ENCODE peak calls at places on chromosomes 6 and 20, in four cellular contexts. A, H, Z and R are unnamed samples.

GRCh38 chr6:5208491-5208890 is 52.3 kb downstream of the LYRM4 start:
- DNase-seq in A (no peak), H (no peak), Z (no peak), R (no peak)

GRCh38 chr6:17472653-17473183 is 79.3 kb downstream of the CAP2 start:
- DNase-seq in H (no peak), A (no peak), Z (no peak), R (no peak)

GRCh38 chr6:2021713-2022125 is 223.7 kb downstream of the GMDS start:
- DNase-seq in H (no peak), A (peak), Z (peak), R (peak)

GRCh38 chr20:36055145-36055544 is 86.8 kb downstream of the CNBD2 start:
- DNase-seq in H (no peak), Z (no peak), A (no peak), R (no peak)

GRCh38 chr20:52410746-52411317 is 219.3 kb upstream of the ZFP64 start:
- DNase-seq in H (peak), A (no peak), Z (no peak), R (no peak)

GRCh38 chr20:61775423-61775822 is 290.3 kb downstream of the TAF4 start:
- DNase-seq in Z (no peak), H (no peak), A (no peak), R (no peak)

GRCh38 chr6:10713962-10714361 is 8.9 kb upstream of the TMEM14C start:
- DNase-seq in A (no peak), H (no peak), Z (no peak), R (no peak)

GRCh38 chr6:144063246-144063743 is 32.1 kb downstream of the SF3B5 start:
- DNase-seq in H (no peak), A (no peak), Z (no peak), R (no peak)

GRCh38 chr20:49480236-49480635 is 2.2 kb downstream of the KCNB1 start:
- DNase-seq in Z (no peak), H (no peak), A (no peak), R (no peak)

GRCh38 chr20:24102749-24103148 is 114.2 kb upstream of the GGTLC1 start:
- DNase-seq in H (no peak), Z (no peak), A (no peak), R (no peak)

GRCh38 chr6:105432797-105433196 is 29.9 kb upstream of the PREP start:
- DNase-seq in A (no peak), H (no peak), Z (no peak), R (no peak)

GRCh38 chr6:11710221-11710836 is 68.3 kb downstream of the ADTRP start:
- DNase-seq in H (peak), A (no peak), Z (no peak), R (no peak)

GRCh38 chr6:744954-745353 is 52.0 kb upstream of the EXOC2 start:
- DNase-seq in Z (no peak), A (no peak), H (no peak), R (no peak)

GRCh38 chr6:32825966-32826365 is 9.2 kb upstream of the HLA-DOB start:
- DNase-seq in H (no peak), Z (no peak), A (peak), R (no peak)

GRCh38 chr6:2598867-2599266 is 151.9 kb downstream of the MYLK4 start:
- DNase-seq in H (no peak), Z (no peak), A (no peak), R (no peak)

DNA sequence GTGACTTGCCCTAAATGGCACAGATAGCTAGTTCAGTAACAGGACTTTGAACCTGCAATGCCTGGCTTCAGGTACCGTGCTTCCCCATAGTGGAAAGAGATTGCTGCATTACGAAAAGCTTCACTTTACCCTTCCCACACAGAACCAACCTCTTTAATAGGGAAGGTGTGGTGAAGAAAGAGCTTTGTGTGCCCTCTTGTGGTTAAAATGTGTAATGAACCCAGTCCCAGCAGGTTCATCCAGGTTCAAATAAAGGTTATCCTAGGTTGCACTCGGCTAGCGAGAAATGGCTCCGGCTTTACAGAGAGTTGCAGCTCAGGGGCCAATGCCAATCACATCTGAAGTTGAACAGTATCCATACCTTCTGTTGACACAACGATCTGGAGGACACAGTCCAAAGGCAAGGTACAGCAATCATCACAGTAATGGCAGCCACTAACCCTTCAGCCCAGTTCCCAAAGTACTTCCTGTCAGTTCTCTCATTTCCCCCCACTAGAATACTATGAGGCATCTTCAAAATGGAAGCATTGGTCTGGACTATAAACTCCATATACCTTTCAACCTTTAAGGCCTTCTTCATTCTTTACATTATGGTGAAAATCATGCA is 3.0 kb downstream of the DEFB115 start:
- DNase-seq in Z (no peak), A (no peak), H (no peak), R (no peak)
- TF ChIP-seq CTCF in Z (no peak), A (no peak), H (no peak), R (peak)

DNA sequence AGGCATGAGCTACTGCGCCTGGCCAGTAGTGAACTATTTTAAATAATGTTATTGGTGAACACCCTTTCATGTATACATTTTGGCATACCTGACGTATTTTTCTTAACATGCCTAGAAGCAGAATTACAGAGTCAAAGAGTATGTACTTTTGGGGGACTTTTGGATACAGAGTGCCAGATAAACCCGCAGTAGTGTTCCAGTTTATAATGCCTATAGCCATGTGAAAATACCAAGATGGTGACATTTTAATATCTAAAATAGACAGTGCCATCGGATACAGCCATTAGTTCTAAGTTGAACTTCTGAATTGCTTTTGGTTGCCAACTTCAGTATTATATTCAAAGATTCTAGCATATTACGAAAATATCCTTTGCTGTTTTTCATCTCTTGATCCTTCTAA is 20.3 kb downstream of the TM9SF4 start:
- DNase-seq in H (no peak), A (no peak), Z (no peak), R (no peak)
- H3K27ac ChIP-seq in H (no peak), A (no peak), Z (no peak), R (no peak)

DNA sequence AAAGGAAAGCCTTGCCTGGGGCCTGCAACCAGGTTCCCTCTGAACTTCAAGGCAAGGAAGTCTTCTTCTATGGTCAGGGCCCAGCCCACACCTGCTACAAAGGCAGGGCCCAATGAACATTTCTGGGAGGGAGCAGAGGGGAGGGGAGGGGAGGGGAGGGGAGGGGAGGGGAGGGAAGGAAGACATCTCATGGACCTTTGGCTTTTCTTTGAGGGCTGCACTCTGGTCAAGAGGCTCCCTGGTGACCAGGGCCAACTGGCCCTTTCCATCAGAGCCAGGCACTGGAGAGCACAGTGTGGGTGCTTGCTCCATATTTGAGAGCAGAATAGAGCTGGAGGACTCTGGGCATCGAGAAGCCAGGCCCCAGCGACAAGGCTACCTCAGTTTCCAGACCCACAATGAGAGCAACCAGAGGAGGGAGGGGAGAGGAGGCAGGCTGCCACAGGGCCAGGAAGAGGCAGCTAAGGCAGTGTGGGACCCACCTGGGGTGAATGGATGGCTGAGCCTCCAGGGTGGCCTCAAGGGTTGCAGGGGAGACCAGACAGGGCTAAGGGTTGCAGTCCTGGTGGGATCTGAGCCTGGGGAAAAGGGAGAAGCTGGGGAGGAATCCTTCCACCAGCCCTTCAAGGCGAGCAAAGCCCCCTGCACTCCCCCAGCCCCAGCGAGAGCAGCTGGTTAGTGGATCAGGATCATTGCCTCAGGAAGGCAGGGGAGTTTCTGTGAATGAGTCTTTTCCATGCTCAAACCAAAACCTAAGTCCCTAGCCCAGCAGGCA is 84.8 kb downstream of the MRPL14 start:
- DNase-seq in H (no peak), Z (no peak), A (no peak), R (no peak)
- H3K4me3 ChIP-seq in H (no peak), Z (no peak), A (no peak), R (no peak)

GRCh38 chr6:151763303-151763702 is 44.2 kb upstream of the ESR1 start:
- DNase-seq in A (peak), H (no peak), Z (no peak), R (no peak)
- TF ChIP-seq CTCF in A (peak), H (no peak), Z (peak), R (peak)

GRCh38 chr20:54256202-54256601 is 48.3 kb downstream of the PFDN4 start:
- DNase-seq in H (no peak), A (no peak), Z (no peak), R (no peak)
- H3K27ac ChIP-seq in H (no peak), A (no peak), Z (no peak), R (no peak)

GRCh38 chr20:3929713-3930060 is 40.5 kb downstream of the PANK2 start:
- DNase-seq in A (no peak), H (no peak), Z (no peak), R (no peak)

GRCh38 chr20:3932277-3933073 is 43.3 kb downstream of the PANK2 start:
- DNase-seq in A (no peak), H (no peak), Z (no peak), R (no peak)

GRCh38 chr20:3933126-3933684 is 44.0 kb downstream of the PANK2 start:
- DNase-seq in A (no peak), H (no peak), Z (no peak), R (no peak)

GRCh38 chr20:3930265-3931206 is 41.3 kb downstream of the PANK2 start:
- DNase-seq in Z (no peak), H (no peak), A (no peak), R (no peak)

GRCh38 chr20:3931664-3932063 is 42.5 kb downstream of the PANK2 start:
- DNase-seq in H (no peak), A (no peak), Z (no peak), R (no peak)
- H3K4me3 ChIP-seq in H (no peak), A (no peak), Z (no peak), R (no peak)

DNA sequence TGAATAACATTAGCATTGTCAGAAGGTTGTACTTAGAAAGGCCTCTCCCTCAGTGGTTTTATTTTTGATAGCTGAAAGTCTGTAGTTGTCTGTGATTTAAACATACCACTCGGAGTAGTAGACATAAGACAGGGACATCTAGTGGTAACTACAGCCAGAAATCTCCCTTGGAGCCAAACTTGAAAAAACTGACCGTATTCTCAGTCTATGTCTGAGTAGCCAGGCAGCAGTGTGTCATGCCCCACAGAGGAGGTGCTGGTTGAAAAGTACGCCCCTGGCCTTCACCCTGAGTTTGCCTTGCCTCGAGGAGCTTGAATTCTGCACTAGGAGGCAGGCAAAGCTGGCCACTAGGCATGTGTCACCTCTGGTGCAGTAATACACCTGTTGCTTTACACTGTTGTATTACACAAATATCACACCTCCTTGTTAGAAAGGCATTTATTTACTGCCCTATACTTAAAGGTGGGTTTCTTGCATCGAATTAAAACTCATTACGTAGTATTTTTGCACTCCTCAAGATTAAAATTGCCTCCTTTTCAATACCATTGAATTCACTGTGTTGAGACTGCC is 20.8 kb downstream of the ZBTB2 start:
- DNase-seq in Z (no peak), A (no peak), H (no peak), R (no peak)
- TF ChIP-seq CTCF in Z (no peak), A (no peak), H (no peak), R (no peak)

GRCh38 chr6:46903175-46903574 is 18.6 kb downstream of the ADGRF5 start:
- DNase-seq in H (no peak), Z (no peak), A (no peak), R (no peak)

GRCh38 chr6:46901747-46902362 is 19.9 kb downstream of the ADGRF5 start:
- DNase-seq in H (no peak), A (no peak), Z (no peak), R (no peak)

GRCh38 chr6:46900266-46900665 is 21.5 kb downstream of the ADGRF5 start:
- DNase-seq in H (no peak), A (no peak), Z (no peak), R (no peak)

GRCh38 chr6:46898011-46898410 is 23.7 kb downstream of the ADGRF5 start:
- DNase-seq in A (no peak), H (no peak), Z (no peak), R (no peak)

GRCh38 chr6:46899636-46900035 is 22.1 kb downstream of the ADGRF5 start:
- DNase-seq in A (no peak), Z (no peak), H (no peak), R (no peak)
- H3K27ac ChIP-seq in A (no peak), Z (no peak), H (no peak), R (peak)

DNA sequence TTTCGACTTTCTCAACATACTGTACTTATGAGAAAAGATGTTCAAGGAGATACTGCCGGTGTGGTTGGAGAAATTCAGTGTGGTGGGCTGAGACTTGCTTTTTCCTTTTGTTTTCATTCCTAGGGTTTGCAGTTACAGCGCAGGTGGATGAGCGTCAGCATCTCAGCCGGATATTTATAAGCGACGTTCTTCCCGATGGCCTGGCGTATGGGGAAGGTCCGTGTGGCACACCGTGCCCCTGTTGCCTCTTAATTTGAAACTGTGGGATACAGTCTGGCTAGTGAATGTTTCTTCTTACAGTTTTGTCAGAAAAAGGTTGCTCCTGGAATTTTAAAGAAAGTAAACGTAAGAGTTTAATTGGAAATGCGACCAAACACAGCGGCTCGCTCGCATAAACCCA is 81.7 kb upstream of the CLDN20 start:
- DNase-seq in Z (no peak), A (no peak), H (no peak), R (no peak)
- H3K4me3 ChIP-seq in Z (no peak), A (no peak), H (no peak), R (no peak)